ENCODE peak calls at places on chromosomes 7 and 10, in eight cellular contexts. One of them, this sample, is unnamed.

GRCh38 chr10:86254081-86254480 is 112.5 kb downstream of the GRID1 start:
- DNase-seq in anterior cingulate cortex: no peak
- DNase-seq in kidney tubule cell: no peak
- DNase-seq in stimulated activated CD8-positive, alpha-beta memory T cell treated with anti-CD3 and anti-CD28 coated beads, Interleukin-12 subunit alpha, Interleukin-12 subunit beta, amount 100 ng/mL, for 4 hours: no peak
- DNase-seq in nephron progenitor cell: no peak
- DNase-seq in T-helper 1 cell: no peak
- DNase-seq in AG04449: no peak
- DNase-seq in T-helper 9 cell: no peak
- DNase-seq in this sample: no peak

GRCh38 chr10:53978292-53978691 is 822.7 kb downstream of the PCDH15 start:
- DNase-seq in AG04449: no peak
- DNase-seq in anterior cingulate cortex: no peak
- DNase-seq in kidney tubule cell: no peak
- DNase-seq in T-helper 9 cell: no peak
- DNase-seq in T-helper 1 cell: no peak
- DNase-seq in nephron progenitor cell: no peak
- DNase-seq in stimulated activated CD8-positive, alpha-beta memory T cell treated with anti-CD3 and anti-CD28 coated beads, Interleukin-12 subunit alpha, Interleukin-12 subunit beta, amount 100 ng/mL, for 4 hours: no peak
- DNase-seq in this sample: no peak

GRCh38 chr7:104137971-104138370 is 69.8 kb downstream of the ORC5 start:
- DNase-seq in anterior cingulate cortex: no peak
- DNase-seq in T-helper 1 cell: no peak
- DNase-seq in kidney tubule cell: peak
- DNase-seq in stimulated activated CD8-positive, alpha-beta memory T cell treated with anti-CD3 and anti-CD28 coated beads, Interleukin-12 subunit alpha, Interleukin-12 subunit beta, amount 100 ng/mL, for 4 hours: no peak
- DNase-seq in AG04449: peak
- DNase-seq in T-helper 9 cell: no peak
- DNase-seq in nephron progenitor cell: no peak
- DNase-seq in this sample: no peak

GRCh38 chr10:50439806-50440205 is 183.9 kb downstream of the SGMS1 start:
- DNase-seq in stimulated activated CD8-positive, alpha-beta memory T cell treated with anti-CD3 and anti-CD28 coated beads, Interleukin-12 subunit alpha, Interleukin-12 subunit beta, amount 100 ng/mL, for 4 hours: no peak
- DNase-seq in nephron progenitor cell: no peak
- DNase-seq in kidney tubule cell: no peak
- DNase-seq in AG04449: no peak
- DNase-seq in anterior cingulate cortex: no peak
- DNase-seq in T-helper 9 cell: no peak
- DNase-seq in T-helper 1 cell: no peak
- DNase-seq in this sample: no peak

GRCh38 chr10:132547421-132547861 is 9.9 kb downstream of the INPP5A start:
- DNase-seq in kidney tubule cell: peak
- DNase-seq in nephron progenitor cell: no peak
- DNase-seq in stimulated activated CD8-positive, alpha-beta memory T cell treated with anti-CD3 and anti-CD28 coated beads, Interleukin-12 subunit alpha, Interleukin-12 subunit beta, amount 100 ng/mL, for 4 hours: peak
- DNase-seq in T-helper 1 cell: no peak
- DNase-seq in T-helper 9 cell: no peak
- DNase-seq in AG04449: no peak
- DNase-seq in anterior cingulate cortex: no peak
- DNase-seq in this sample: no peak

GRCh38 chr10:44032216-44032615 is 352.7 kb downstream of the CXCL12 start:
- DNase-seq in T-helper 1 cell: no peak
- DNase-seq in nephron progenitor cell: no peak
- DNase-seq in AG04449: no peak
- DNase-seq in stimulated activated CD8-positive, alpha-beta memory T cell treated with anti-CD3 and anti-CD28 coated beads, Interleukin-12 subunit alpha, Interleukin-12 subunit beta, amount 100 ng/mL, for 4 hours: no peak
- DNase-seq in anterior cingulate cortex: no peak
- DNase-seq in kidney tubule cell: no peak
- DNase-seq in T-helper 9 cell: no peak
- DNase-seq in this sample: no peak

GRCh38 chr7:55109384-55110167 is 90.8 kb downstream of the EGFR start:
- DNase-seq in T-helper 1 cell: no peak
- DNase-seq in nephron progenitor cell: no peak
- DNase-seq in kidney tubule cell: peak
- DNase-seq in stimulated activated CD8-positive, alpha-beta memory T cell treated with anti-CD3 and anti-CD28 coated beads, Interleukin-12 subunit alpha, Interleukin-12 subunit beta, amount 100 ng/mL, for 4 hours: no peak
- DNase-seq in anterior cingulate cortex: no peak
- DNase-seq in T-helper 9 cell: no peak
- DNase-seq in AG04449: no peak
- DNase-seq in this sample: no peak

GRCh38 chr10:6195376-6195775 is 7.4 kb upstream of the PFKFB3 start:
- DNase-seq in kidney tubule cell: no peak
- DNase-seq in T-helper 9 cell: no peak
- DNase-seq in AG04449: no peak
- DNase-seq in stimulated activated CD8-positive, alpha-beta memory T cell treated with anti-CD3 and anti-CD28 coated beads, Interleukin-12 subunit alpha, Interleukin-12 subunit beta, amount 100 ng/mL, for 4 hours: no peak
- DNase-seq in nephron progenitor cell: no peak
- DNase-seq in anterior cingulate cortex: no peak
- DNase-seq in T-helper 1 cell: no peak
- DNase-seq in this sample: no peak

GRCh38 chr10:124415210-124415609 is 3.5 kb downstream of the OAT start:
- DNase-seq in anterior cingulate cortex: no peak
- DNase-seq in T-helper 1 cell: no peak
- DNase-seq in T-helper 9 cell: no peak
- DNase-seq in nephron progenitor cell: no peak
- DNase-seq in kidney tubule cell: no peak
- DNase-seq in stimulated activated CD8-positive, alpha-beta memory T cell treated with anti-CD3 and anti-CD28 coated beads, Interleukin-12 subunit alpha, Interleukin-12 subunit beta, amount 100 ng/mL, for 4 hours: no peak
- DNase-seq in AG04449: no peak
- DNase-seq in this sample: no peak

GRCh38 chr10:12471135-12471534 is 121.8 kb downstream of the CAMK1D start:
- DNase-seq in kidney tubule cell: no peak
- DNase-seq in AG04449: no peak
- DNase-seq in stimulated activated CD8-positive, alpha-beta memory T cell treated with anti-CD3 and anti-CD28 coated beads, Interleukin-12 subunit alpha, Interleukin-12 subunit beta, amount 100 ng/mL, for 4 hours: no peak
- DNase-seq in anterior cingulate cortex: no peak
- DNase-seq in nephron progenitor cell: no peak
- DNase-seq in T-helper 9 cell: no peak
- DNase-seq in T-helper 1 cell: no peak
- DNase-seq in this sample: no peak

GRCh38 chr7:153190986-153191385 is 431.4 kb downstream of the ACTR3B start:
- DNase-seq in kidney tubule cell: no peak
- DNase-seq in anterior cingulate cortex: no peak
- DNase-seq in T-helper 1 cell: no peak
- DNase-seq in stimulated activated CD8-positive, alpha-beta memory T cell treated with anti-CD3 and anti-CD28 coated beads, Interleukin-12 subunit alpha, Interleukin-12 subunit beta, amount 100 ng/mL, for 4 hours: no peak
- DNase-seq in nephron progenitor cell: no peak
- DNase-seq in AG04449: no peak
- DNase-seq in T-helper 9 cell: no peak
- DNase-seq in this sample: no peak

GRCh38 chr10:89522463-89522862 is 12.9 kb downstream of the SLC16A12 start:
- DNase-seq in AG04449: no peak
- DNase-seq in T-helper 9 cell: no peak
- DNase-seq in T-helper 1 cell: no peak
- DNase-seq in stimulated activated CD8-positive, alpha-beta memory T cell treated with anti-CD3 and anti-CD28 coated beads, Interleukin-12 subunit alpha, Interleukin-12 subunit beta, amount 100 ng/mL, for 4 hours: no peak
- DNase-seq in anterior cingulate cortex: no peak
- DNase-seq in kidney tubule cell: peak
- DNase-seq in nephron progenitor cell: no peak
- DNase-seq in this sample: no peak

GRCh38 chr7:19117081-19117869 is at the start of gene TWIST1:
- DNase-seq in nephron progenitor cell: peak
- DNase-seq in anterior cingulate cortex: no peak
- DNase-seq in AG04449: peak
- DNase-seq in kidney tubule cell: peak
- DNase-seq in stimulated activated CD8-positive, alpha-beta memory T cell treated with anti-CD3 and anti-CD28 coated beads, Interleukin-12 subunit alpha, Interleukin-12 subunit beta, amount 100 ng/mL, for 4 hours: no peak
- DNase-seq in T-helper 9 cell: no peak
- DNase-seq in T-helper 1 cell: no peak
- DNase-seq in this sample: no peak

This sample was measured in stimulated activated effector memory CD8-positive, alpha-beta T cell treated with anti-CD3 and anti-CD28 coated beads, Interleukin-12 subunit alpha, Interleukin-12 subunit beta, amount 100 ng/mL, for 72 hours.